ENCODE peak calls at places on chromosomes 1 and 21, in six cellular contexts. One of them, this sample, is unnamed. For H3K9me3, the result is how much of the 10 kb centered on the place peaks cover.

GRCh38 chr1:158945061-158945460 is 13.7 kb downstream of the PYHIN1 start:
- DNase-seq in tibial artery: no peak
- DNase-seq in ovary: no peak
- DNase-seq in DND-41: no peak
- DNase-seq in pancreas: no peak
- DNase-seq in prostate gland: no peak
- DNase-seq in this sample: no peak

GRCh38 chr1:227356582-227357228 is 38.4 kb upstream of the CDC42BPA start:
- DNase-seq in ovary: no peak
- DNase-seq in DND-41: no peak
- DNase-seq in pancreas: no peak
- DNase-seq in tibial artery: no peak
- DNase-seq in prostate gland: no peak
- DNase-seq in this sample: no peak

GRCh38 chr1:58964880-58965279 is 181.0 kb upstream of the JUN start:
- DNase-seq in DND-41: no peak
- DNase-seq in prostate gland: no peak
- DNase-seq in tibial artery: no peak
- DNase-seq in ovary: no peak
- DNase-seq in pancreas: peak
- DNase-seq in this sample: peak

GRCh38 chr1:11550664-11551283 is 71.8 kb downstream of the DISP3 start:
- DNase-seq in tibial artery: no peak
- DNase-seq in pancreas: peak
- DNase-seq in DND-41: peak
- DNase-seq in ovary: peak
- DNase-seq in prostate gland: peak
- DNase-seq in this sample: peak

GRCh38 chr21:36635991-36636390 is 62.9 kb upstream of the SIM2 start:
- DNase-seq in pancreas: no peak
- DNase-seq in ovary: no peak
- DNase-seq in DND-41: no peak
- DNase-seq in tibial artery: no peak
- DNase-seq in prostate gland: no peak
- DNase-seq in this sample: no peak

GRCh38 chr1:169765580-169766331 is 29.0 kb downstream of the METTL18 start:
- DNase-seq in ovary: no peak
- DNase-seq in DND-41: no peak
- DNase-seq in pancreas: no peak
- DNase-seq in prostate gland: no peak
- DNase-seq in tibial artery: no peak
- DNase-seq in this sample: no peak

GRCh38 chr21:42657676-42658319 is 4.4 kb downstream of the PDE9A start:
- DNase-seq in DND-41: no peak
- DNase-seq in pancreas: no peak
- DNase-seq in ovary: no peak
- DNase-seq in tibial artery: no peak
- DNase-seq in prostate gland: no peak
- DNase-seq in this sample: no peak

GRCh38 chr1:211643324-211644212 is 31.9 kb downstream of the NEK2 start:
- DNase-seq in pancreas: peak
- DNase-seq in prostate gland: peak
- DNase-seq in DND-41: peak
- DNase-seq in ovary: peak
- DNase-seq in tibial artery: peak
- DNase-seq in this sample: no peak

GRCh38 chr1:156492591-156493080 is 7.9 kb downstream of the MEF2D start:
- DNase-seq in tibial artery: no peak
- DNase-seq in DND-41: no peak
- DNase-seq in pancreas: no peak
- DNase-seq in ovary: no peak
- DNase-seq in prostate gland: no peak
- DNase-seq in this sample: no peak

GRCh38 chr1:211581521-211581920 is 2.6 kb upstream of the SLC30A1 start:
- DNase-seq in pancreas: no peak
- DNase-seq in prostate gland: no peak
- DNase-seq in ovary: no peak
- DNase-seq in tibial artery: peak
- DNase-seq in DND-41: no peak
- DNase-seq in this sample: peak

GRCh38 chr1:196527941-196528340 is 80.3 kb downstream of the KCNT2 start:
- DNase-seq in prostate gland: no peak
- DNase-seq in DND-41: no peak
- DNase-seq in tibial artery: no peak
- DNase-seq in ovary: no peak
- DNase-seq in pancreas: no peak
- DNase-seq in this sample: no peak

GRCh38 chr21:42187976-42188653 is 30.8 kb upstream of the ABCG1 start:
- DNase-seq in pancreas: no peak
- DNase-seq in prostate gland: no peak
- DNase-seq in DND-41: peak
- DNase-seq in tibial artery: no peak
- DNase-seq in ovary: no peak
- DNase-seq in this sample: no peak

GRCh38 chr1:90402893-90403849 is 313.9 kb downstream of the BARHL2 start:
- DNase-seq in tibial artery: no peak
- DNase-seq in prostate gland: peak
- DNase-seq in ovary: no peak
- DNase-seq in pancreas: peak
- DNase-seq in DND-41: no peak
- DNase-seq in this sample: no peak

GRCh38 chr1:63843884-63844283 is 70.1 kb downstream of the ROR1 start:
- DNase-seq in prostate gland: no peak
- DNase-seq in tibial artery: no peak
- DNase-seq in DND-41: no peak
- DNase-seq in pancreas: no peak
- DNase-seq in ovary: no peak
- DNase-seq in this sample: no peak

GRCh38 chr1:238991730-238992490 is 394.5 kb upstream of the CHRM3 start:
- DNase-seq in prostate gland: no peak
- DNase-seq in tibial artery: no peak
- DNase-seq in ovary: no peak
- DNase-seq in pancreas: no peak
- DNase-seq in DND-41: no peak
- DNase-seq in this sample: no peak

GRCh38 chr1:98035587-98035986 is 114.8 kb upstream of the DPYD start:
- DNase-seq in DND-41: no peak
- DNase-seq in pancreas: no peak
- DNase-seq in ovary: no peak
- DNase-seq in prostate gland: no peak
- DNase-seq in tibial artery: no peak
- DNase-seq in this sample: no peak

GRCh38 chr1:67921725-67922489 is 88.6 kb upstream of the GNG12 start:
- DNase-seq in prostate gland: no peak
- DNase-seq in DND-41: no peak
- DNase-seq in ovary: no peak
- DNase-seq in tibial artery: no peak
- DNase-seq in pancreas: no peak
- DNase-seq in this sample: no peak

GRCh38 chr1:3518256-3518655 is 63.8 kb downstream of the ARHGEF16 start:
- DNase-seq in ovary: no peak
- DNase-seq in tibial artery: no peak
- DNase-seq in DND-41: peak
- DNase-seq in prostate gland: no peak
- DNase-seq in pancreas: no peak
- DNase-seq in this sample: no peak

GRCh38 chr1:162040657-162041056 is 17.0 kb upstream of the OLFML2B start:
- DNase-seq in prostate gland: no peak
- DNase-seq in ovary: no peak
- DNase-seq in DND-41: no peak
- DNase-seq in pancreas: no peak
- DNase-seq in tibial artery: no peak
- DNase-seq in this sample: no peak

GRCh38 chr1:28196330-28196729 is 19.8 kb upstream of the PTAFR start:
- DNase-seq in DND-41: no peak
- DNase-seq in pancreas: no peak
- DNase-seq in ovary: no peak
- DNase-seq in tibial artery: no peak
- DNase-seq in prostate gland: no peak
- DNase-seq in this sample: no peak

GRCh38 chr1:112509005-112509659 is 367 bp downstream of the WNT2B start:
- DNase-seq in tibial artery: no peak
- DNase-seq in ovary: peak
- DNase-seq in DND-41: no peak
- DNase-seq in prostate gland: no peak
- DNase-seq in pancreas: peak
- DNase-seq in this sample: no peak

GRCh38 chr1:50644447-50645105 is 221.3 kb upstream of the DMRTA2 start:
- DNase-seq in tibial artery: no peak
- DNase-seq in pancreas: no peak
- DNase-seq in ovary: no peak
- DNase-seq in prostate gland: no peak
- DNase-seq in DND-41: no peak
- DNase-seq in this sample: no peak

GRCh38 chr21:28111151-28111619 is 881.5 kb downstream of the LTN1 start:
- DNase-seq in DND-41: no peak
- DNase-seq in ovary: peak
- DNase-seq in tibial artery: no peak
- DNase-seq in prostate gland: no peak
- DNase-seq in pancreas: peak
- DNase-seq in this sample: peak

GRCh38 chr1:165823552-165824268 is 3.7 kb upstream of the UCK2 start:
- DNase-seq in ovary: no peak
- DNase-seq in prostate gland: no peak
- DNase-seq in tibial artery: no peak
- DNase-seq in pancreas: no peak
- DNase-seq in DND-41: no peak
- DNase-seq in this sample: no peak

GRCh38 chr1:81978945-81979344 is 178.2 kb downstream of the ADGRL2 start:
- DNase-seq in ovary: no peak
- DNase-seq in DND-41: no peak
- DNase-seq in prostate gland: no peak
- DNase-seq in pancreas: no peak
- DNase-seq in tibial artery: no peak
- DNase-seq in this sample: no peak

GRCh38 chr1:210373878-210374599 is 45.3 kb downstream of the HHAT start:
- DNase-seq in DND-41: peak
- DNase-seq in prostate gland: no peak
- DNase-seq in pancreas: peak
- DNase-seq in tibial artery: no peak
- DNase-seq in ovary: no peak
- DNase-seq in this sample: no peak

GRCh38 chr1:227915564-227916553 is 31.9 kb downstream of the WNT9A start:
- DNase-seq in pancreas: no peak
- DNase-seq in ovary: no peak
- DNase-seq in tibial artery: no peak
- DNase-seq in DND-41: no peak
- DNase-seq in prostate gland: peak
- DNase-seq in this sample: no peak

GRCh38 chr1:33517596-33518250 is 45.3 kb downstream of the ZSCAN20 start:
- DNase-seq in DND-41: no peak
- DNase-seq in prostate gland: no peak
- DNase-seq in tibial artery: no peak
- DNase-seq in ovary: no peak
- DNase-seq in pancreas: no peak
- DNase-seq in this sample: no peak

GRCh38 chr1:115781343-115781742 is 12.8 kb upstream of the CASQ2 start:
- DNase-seq in tibial artery: no peak
- DNase-seq in prostate gland: no peak
- DNase-seq in DND-41: no peak
- DNase-seq in pancreas: no peak
- DNase-seq in ovary: no peak
- DNase-seq in this sample: no peak

GRCh38 chr1:238628130-238628529 is 737.4 kb upstream of the ZP4 start:
- DNase-seq in DND-41: no peak
- DNase-seq in ovary: no peak
- DNase-seq in pancreas: no peak
- DNase-seq in tibial artery: no peak
- DNase-seq in prostate gland: no peak
- DNase-seq in this sample: no peak

GRCh38 chr1:67053535-67053784 is 488 bp downstream of the SLC35D1 start:
- DNase-seq in DND-41: peak
- DNase-seq in tibial artery: peak
- DNase-seq in ovary: peak
- DNase-seq in pancreas: peak
- DNase-seq in prostate gland: peak
- DNase-seq in this sample: peak

GRCh38 chr1:101025283-101025679 is 303 bp downstream of the DPH5 start:
- DNase-seq in ovary: no peak
- DNase-seq in pancreas: no peak
- DNase-seq in tibial artery: no peak
- DNase-seq in DND-41: peak
- DNase-seq in prostate gland: no peak
- DNase-seq in this sample: no peak

DNA sequence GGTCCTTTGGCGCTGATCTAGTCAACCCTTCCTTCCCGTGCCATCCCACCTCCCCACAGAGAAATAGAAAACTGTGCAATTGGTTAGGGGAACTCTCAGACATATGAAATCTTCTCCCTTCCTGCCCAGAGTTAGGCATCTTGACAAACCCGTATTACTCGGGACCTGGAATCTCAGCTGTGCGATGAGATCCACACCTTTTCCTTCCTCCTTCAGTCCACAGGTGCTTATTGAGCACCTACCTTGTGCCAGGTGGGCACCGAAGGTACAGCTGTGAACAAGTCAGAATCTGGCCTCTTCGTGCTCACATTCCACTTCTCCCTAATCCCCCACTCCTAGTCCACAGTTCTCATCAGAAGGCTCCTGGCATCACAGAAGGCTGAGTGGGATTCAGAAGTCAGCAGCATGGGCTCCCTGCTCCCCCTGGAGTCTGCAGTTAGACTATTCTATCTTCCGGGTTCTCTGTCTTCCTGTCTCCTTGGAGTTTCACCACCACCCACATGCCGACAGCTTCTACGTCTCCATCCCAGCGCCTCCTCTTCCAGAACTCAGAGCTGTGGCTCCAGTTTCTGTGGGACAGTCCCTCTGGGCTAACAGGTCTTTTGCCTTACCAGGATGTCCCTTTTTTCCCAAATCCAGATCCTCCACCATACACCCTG is 23.0 kb downstream of the KNCN start:
- DNase-seq in pancreas: no peak
- DNase-seq in DND-41: no peak
- DNase-seq in tibial artery: no peak
- DNase-seq in prostate gland: no peak
- DNase-seq in ovary: no peak
- DNase-seq in this sample: no peak
- TF ChIP-seq CTCF in pancreas: no peak
- TF ChIP-seq CTCF in DND-41: no peak
- TF ChIP-seq CTCF in tibial artery: no peak
- TF ChIP-seq CTCF in prostate gland: no peak
- TF ChIP-seq CTCF in ovary: no peak
- TF ChIP-seq CTCF in this sample: no peak

GRCh38 chr1:109615879-109616278 is 3.5 kb downstream of the GNAT2 start:
- DNase-seq in ovary: no peak
- DNase-seq in prostate gland: no peak
- DNase-seq in DND-41: no peak
- DNase-seq in pancreas: no peak
- DNase-seq in tibial artery: no peak
- DNase-seq in this sample: no peak
- H3K4me3 ChIP-seq in ovary: no peak
- H3K4me3 ChIP-seq in prostate gland: no peak
- H3K4me3 ChIP-seq in DND-41: no peak
- H3K4me3 ChIP-seq in pancreas: no peak
- H3K4me3 ChIP-seq in tibial artery: no peak
- H3K4me3 ChIP-seq in this sample: no peak

GRCh38 chr1:247721222-247721621 is 4.8 kb upstream of the OR6F1 start:
- DNase-seq in ovary: no peak
- DNase-seq in tibial artery: no peak
- DNase-seq in prostate gland: no peak
- DNase-seq in pancreas: no peak
- DNase-seq in DND-41: no peak
- DNase-seq in this sample: no peak
- H3K9me3 ChIP-seq in ovary: under half
- H3K9me3 ChIP-seq in tibial artery: under half
- H3K9me3 ChIP-seq in prostate gland: under half
- H3K9me3 ChIP-seq in pancreas: under half
- H3K9me3 ChIP-seq in DND-41: under half
- H3K9me3 ChIP-seq in this sample: under half

GRCh38 chr1:223429821-223430220 is 36.6 kb downstream of the CCDC185 start:
- DNase-seq in DND-41: no peak
- DNase-seq in tibial artery: no peak
- DNase-seq in pancreas: no peak
- DNase-seq in ovary: no peak
- DNase-seq in prostate gland: no peak
- DNase-seq in this sample: no peak
- TF ChIP-seq CTCF in DND-41: no peak
- TF ChIP-seq CTCF in tibial artery: no peak
- TF ChIP-seq CTCF in pancreas: no peak
- TF ChIP-seq CTCF in ovary: no peak
- TF ChIP-seq CTCF in prostate gland: no peak
- TF ChIP-seq CTCF in this sample: no peak

This sample was measured in psoas muscle.